ENCODE peak calls at places on chromosomes 13 and 19, in five cellular contexts. W is mesendoderm, D is H1, E is H9, T is trophoblast cell. B is an unnamed sample.

GRCh38 chr19:43739836-43740235 is 14.9 kb downstream of the SMG9 start:
- DNase-seq in T (peak), W (no peak), D (no peak), E (no peak), B (no peak)

GRCh38 chr13:94550030-94550738 is 45.8 kb downstream of the TGDS start:
- DNase-seq in W (no peak), T (peak), E (no peak), D (no peak), B (peak)

GRCh38 chr13:31545616-31546015 is 193.7 kb upstream of the RXFP2 start:
- DNase-seq in W (no peak), D (no peak), T (no peak), E (no peak), B (no peak)

GRCh38 chr13:92602560-92602959 is 624.0 kb upstream of the GPC6 start:
- DNase-seq in D (no peak), W (no peak), E (no peak), T (no peak), B (peak)

GRCh38 chr13:51584731-51585191 is 499 bp downstream of the WDFY2 start:
- DNase-seq in D (peak), W (peak), E (peak), T (peak), B (peak)

GRCh38 chr19:13155472-13156284 is 5.5 kb downstream of the IER2 start:
- DNase-seq in W (peak), E (peak), T (peak), D (no peak), B (peak)

GRCh38 chr13:113539176-113539575 is 45.4 kb upstream of the TFDP1 start:
- DNase-seq in W (no peak), E (peak), T (no peak), D (no peak), B (no peak)

GRCh38 chr19:35856001-35856400 is 710 bp upstream of the KIRREL2 start:
- DNase-seq in D (no peak), T (no peak), W (no peak), E (peak), B (no peak)

GRCh38 chr19:33098023-33098652 is 17.2 kb downstream of the GPATCH1 start:
- DNase-seq in T (peak), E (no peak), D (no peak), W (no peak), B (no peak)

GRCh38 chr13:113002206-113002821 is 33.3 kb downstream of the MCF2L start:
- DNase-seq in W (peak), E (peak), D (peak), T (peak), B (no peak)

GRCh38 chr19:5655412-5655811 is 24.9 kb downstream of the MICOS13 start:
- DNase-seq in W (no peak), E (no peak), T (no peak), D (no peak), B (no peak)

GRCh38 chr13:44207476-44207875 is 166.1 kb upstream of the SERP2 start:
- DNase-seq in T (no peak), D (no peak), W (no peak), E (no peak), B (no peak)

GRCh38 chr13:110965038-110965754 is 50.3 kb upstream of the ANKRD10 start:
- DNase-seq in D (no peak), E (no peak), T (peak), W (no peak), B (peak)

GRCh38 chr13:65460136-65460535 is 1770.0 kb downstream of the PCDH9 start:
- DNase-seq in W (no peak), D (no peak), E (no peak), T (no peak), B (peak)

GRCh38 chr13:44174769-44175425 is 198.7 kb upstream of the SERP2 start:
- DNase-seq in T (peak), D (no peak), E (no peak), W (peak), B (peak)

GRCh38 chr19:21468791-21469190 is 36.6 kb upstream of the ZNF429 start:
- DNase-seq in E (peak), T (no peak), W (peak), D (no peak), B (no peak)

GRCh38 chr13:76791290-76791664 is 94.9 kb downstream of the KCTD12 start:
- DNase-seq in D (peak), T (peak), E (no peak), W (peak), B (no peak)

GRCh38 chr19:4428326-4428975 is 26.0 kb downstream of the CHAF1A start:
- DNase-seq in T (no peak), D (no peak), E (no peak), W (no peak), B (no peak)

GRCh38 chr19:48966541-48967345 is 1.6 kb downstream of the FTL start:
- DNase-seq in W (peak), T (no peak), E (no peak), D (no peak), B (no peak)

GRCh38 chr13:91216928-91217700 is 130.4 kb upstream of the MIR17HG start:
- DNase-seq in E (no peak), D (no peak), W (peak), T (peak), B (no peak)

GRCh38 chr19:49678970-49679831 is 2.1 kb downstream of the PRMT1 start:
- DNase-seq in D (no peak), T (peak), E (no peak), W (no peak), B (no peak)

GRCh38 chr13:99996177-99996705 is 14.7 kb downstream of the ZIC2 start:
- DNase-seq in W (no peak), E (no peak), T (no peak), D (no peak), B (no peak)

GRCh38 chr13:110445183-110445582 is 116.3 kb downstream of the RAB20 start:
- DNase-seq in E (no peak), T (no peak), W (no peak), D (no peak), B (peak)

GRCh38 chr13:51419015-51419636 is 33.7 kb downstream of the INTS6 start:
- DNase-seq in E (no peak), T (no peak), D (no peak), W (no peak), B (no peak)

GRCh38 chr19:6774821-6775707 is 2.6 kb downstream of the VAV1 start:
- DNase-seq in E (no peak), T (no peak), D (no peak), W (no peak), B (no peak)

GRCh38 chr19:56927294-56927693 is 86.8 kb upstream of the PEG3 start:
- DNase-seq in W (no peak), E (no peak), D (no peak), T (peak), B (no peak)

GRCh38 chr13:79935121-79935520 is 405.8 kb downstream of the SPRY2 start:
- DNase-seq in T (no peak), D (no peak), W (no peak), E (no peak), B (peak)

GRCh38 chr13:88125055-88125454 is 453.9 kb downstream of the SLITRK5 start:
- DNase-seq in T (no peak), W (no peak), D (no peak), E (no peak), B (no peak)

GRCh38 chr19:44072543-44073401 is 813 bp downstream of the ZNF284 start:
- DNase-seq in E (no peak), W (no peak), D (no peak), T (peak), B (no peak)

GRCh38 chr13:112806761-112807652 is 117.2 kb downstream of the ATP11A start:
- DNase-seq in T (peak), D (no peak), E (no peak), W (no peak), B (peak)

GRCh38 chr13:97116754-97117153 is 105.4 kb upstream of the MBNL2 start:
- DNase-seq in D (no peak), T (peak), E (no peak), W (peak), B (peak)

GRCh38 chr19:5557691-5558090 is 10.1 kb downstream of the TINCR start:
- DNase-seq in D (no peak), W (no peak), T (no peak), E (no peak), B (no peak)

GRCh38 chr13:101305981-101306411 is 110.3 kb downstream of the NALCN start:
- DNase-seq in D (no peak), T (peak), E (no peak), W (peak), B (no peak)
- H3K23ac ChIP-seq in D (no peak), T (no peak), E (no peak), W (no peak), B (no peak)

DNA sequence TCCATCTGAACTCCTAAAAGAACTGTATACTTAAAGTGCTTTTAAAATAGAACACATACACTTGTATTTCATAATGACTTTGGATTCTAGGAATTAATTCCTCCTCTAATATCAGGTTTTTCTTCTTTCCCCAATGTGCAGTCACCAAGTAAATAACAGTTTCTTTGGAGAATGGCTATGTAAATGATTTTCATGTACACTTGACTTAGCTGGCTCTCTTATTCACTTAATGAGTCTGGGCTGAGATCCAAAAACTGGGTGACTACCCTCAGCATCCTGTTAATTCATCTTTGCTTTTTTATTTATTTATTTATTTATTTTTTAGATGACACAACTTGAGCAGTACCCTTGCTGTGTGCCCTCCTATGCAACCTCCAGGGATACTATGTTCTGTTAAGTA is 1003.7 kb downstream of the SLITRK1 start:
- DNase-seq in E (no peak), T (peak), W (no peak), D (no peak), B (no peak)
- H3K4me2 ChIP-seq in E (no peak), T (no peak), W (no peak), D (no peak), B (no peak)

DNA sequence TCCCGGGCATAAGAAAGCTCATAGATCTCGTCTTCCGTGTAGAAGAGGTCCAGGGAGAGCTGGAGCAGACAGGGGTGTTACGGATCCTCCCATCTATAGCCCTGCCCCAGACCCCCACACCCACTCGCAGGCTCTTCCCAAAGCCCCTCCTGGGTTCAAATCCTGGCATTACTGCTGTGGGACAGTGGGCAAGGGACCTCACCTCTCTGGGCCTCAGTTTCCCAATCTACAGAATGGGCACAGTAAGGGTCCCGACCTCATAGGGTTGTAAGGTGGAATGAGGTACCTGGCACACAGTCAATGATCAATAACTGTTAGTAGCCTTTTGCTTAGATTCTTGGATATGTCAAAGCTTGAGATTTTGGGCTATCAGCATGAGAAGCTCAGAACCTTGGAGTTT is 10.5 kb downstream of the FAM98C start:
- DNase-seq in T (no peak), E (no peak), W (no peak), D (no peak), B (no peak)
- H3K23ac ChIP-seq in T (no peak), E (no peak), W (no peak), D (no peak), B (no peak)

GRCh38 chr19:41960973-41961372 is 1.9 kb upstream of the RABAC1 start:
- DNase-seq in E (no peak), D (no peak), W (no peak), T (no peak), B (no peak)
- H3K4me2 ChIP-seq in E (no peak), D (no peak), W (no peak), T (no peak), B (no peak)

GRCh38 chr19:423691-424466 is 14.9 kb upstream of the C2CD4C start:
- DNase-seq in E (no peak), T (no peak), W (no peak), D (no peak), B (no peak)

GRCh38 chr19:418761-419632 is 10.1 kb upstream of the C2CD4C start:
- DNase-seq in W (no peak), D (no peak), E (no peak), T (no peak), B (no peak)

GRCh38 chr19:422213-422916 is 13.4 kb upstream of the C2CD4C start:
- DNase-seq in D (no peak), T (no peak), W (no peak), E (no peak), B (no peak)

GRCh38 chr19:416416-416815 is 7.5 kb upstream of the C2CD4C start:
- DNase-seq in E (no peak), T (no peak), D (no peak), W (no peak), B (no peak)

DNA sequence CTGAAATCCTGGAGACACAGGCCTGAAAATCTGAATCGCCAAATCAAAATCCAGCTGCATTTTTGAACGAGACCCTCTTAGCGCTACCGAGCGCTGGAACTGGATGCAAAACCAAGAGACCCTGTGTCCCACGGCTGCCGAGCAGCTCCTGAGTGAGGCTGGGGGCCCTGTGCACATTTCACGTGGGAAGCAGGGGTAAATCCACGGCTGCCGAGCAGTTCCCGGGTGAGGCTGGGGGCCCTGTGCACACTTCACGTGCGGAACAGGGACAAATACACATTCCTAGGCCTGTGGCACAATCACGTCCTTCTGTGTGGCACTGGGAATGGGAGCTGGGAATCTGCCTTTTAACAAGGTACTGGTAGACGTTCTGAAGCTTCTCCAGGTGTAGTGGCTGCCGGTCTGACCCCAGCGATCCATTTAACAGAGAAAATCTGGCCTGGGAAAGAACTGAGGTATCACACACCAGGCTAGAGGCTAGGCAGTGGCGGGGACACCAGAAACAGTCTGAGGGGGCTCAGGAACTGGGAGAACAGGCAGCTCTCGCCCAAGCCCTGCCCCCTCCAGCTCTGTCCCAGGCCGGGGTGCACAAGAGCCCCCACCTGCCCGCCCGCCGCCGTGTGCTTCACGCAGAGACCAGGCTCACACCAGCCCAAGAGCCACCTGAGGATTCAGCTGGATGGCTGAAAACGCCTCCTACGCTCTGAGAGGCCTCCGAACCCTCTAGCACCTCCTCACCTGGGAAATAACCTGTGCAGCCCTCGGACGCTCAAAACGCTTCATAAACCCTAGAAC is 11.0 kb upstream of the C2CD4C start:
- DNase-seq in D (no peak), E (no peak), T (no peak), W (no peak), B (no peak)
- H3K23ac ChIP-seq in D (no peak), E (no peak), T (no peak), W (no peak), B (no peak)

GRCh38 chr19:47075941-47076340 is 27.5 kb upstream of the TMEM160 start:
- DNase-seq in D (no peak), T (no peak), E (no peak), W (no peak), B (peak)
- H3K4me2 ChIP-seq in D (no peak), T (no peak), E (no peak), W (no peak), B (no peak)

GRCh38 chr19:2194513-2195078 is 30.9 kb downstream of the DOT1L start:
- DNase-seq in D (no peak), W (no peak), T (no peak), E (no peak), B (no peak)
- H3K23ac ChIP-seq in D (no peak), W (no peak), T (no peak), E (no peak), B (no peak)

GRCh38 chr13:27982361-27982760 is 6.1 kb downstream of the URAD start:
- DNase-seq in E (no peak), W (no peak), T (peak), D (no peak), B (no peak)
- H3K4me2 ChIP-seq in E (no peak), W (no peak), T (no peak), D (no peak), B (no peak)

GRCh38 chr19:17754634-17755532 is 3.6 kb downstream of the FCHO1 start:
- DNase-seq in D (no peak), T (no peak), E (no peak), W (no peak), B (no peak)
- H3K23ac ChIP-seq in D (no peak), T (no peak), E (no peak), W (no peak), B (no peak)

GRCh38 chr13:30021611-30022010 is 171.2 kb upstream of the UBL3 start:
- DNase-seq in W (no peak), D (no peak), T (no peak), E (no peak), B (peak)
- H3K4me2 ChIP-seq in W (no peak), D (no peak), T (no peak), E (no peak), B (no peak)